ENCODE peak calls at places on chromosome 16, in nine cellular contexts. E is RWPE1; F is caudate nucleus; V is HS-5; U is anterior cingulate cortex; G is nucleus accumbens; M is effector CD4-positive, alpha-beta T cell; R is HTR-8/SVneo; I is astrocyte of the spinal cord. B is an unnamed sample.

GRCh38 chr16:70402916-70403659 is 35.8 kb downstream of the ST3GAL2 start:
- DNase-seq in E (no peak), F (no peak), V (no peak), U (no peak), G (no peak), M (no peak), R (no peak), I (no peak), B (peak)

GRCh38 chr16:88561485-88562369 is 8.5 kb upstream of the ZC3H18 start:
- DNase-seq in E (peak), F (no peak), V (no peak), U (peak), G (no peak), M (peak), R (peak), I (peak), B (peak)

GRCh38 chr16:7867831-7868230 is 535.2 kb downstream of the RBFOX1 start:
- DNase-seq in E (no peak), F (no peak), V (no peak), U (no peak), G (no peak), M (no peak), R (no peak), I (no peak), B (no peak)

GRCh38 chr16:89971495-89972243 is 23.1 kb downstream of the DEF8 start:
- DNase-seq in E (peak), F (no peak), V (no peak), U (no peak), G (no peak), M (no peak), R (no peak), I (peak), B (peak)

GRCh38 chr16:87200637-87201036 is 116.6 kb downstream of the C16orf95 start:
- DNase-seq in E (no peak), F (no peak), V (no peak), U (no peak), G (no peak), M (no peak), R (no peak), I (no peak), B (no peak)

GRCh38 chr16:24139282-24139681 is 116.9 kb upstream of the CACNG3 start:
- DNase-seq in E (peak), F (no peak), V (no peak), U (no peak), G (no peak), M (no peak), R (no peak), I (no peak), B (no peak)

GRCh38 chr16:89476811-89477261 is 13.5 kb downstream of the ANKRD11 start:
- DNase-seq in E (peak), F (no peak), V (no peak), U (no peak), G (no peak), M (no peak), R (no peak), I (no peak), B (no peak)

GRCh38 chr16:83903739-83904138 is 4.8 kb downstream of the MLYCD start:
- DNase-seq in E (no peak), F (no peak), V (no peak), U (no peak), G (no peak), M (no peak), R (no peak), I (peak), B (no peak)

GRCh38 chr16:57503366-57503765 is 17.1 kb upstream of the DOK4 start:
- DNase-seq in E (no peak), F (no peak), V (no peak), U (no peak), G (no peak), M (no peak), R (no peak), I (no peak), B (no peak)

GRCh38 chr16:11757671-11758545 is 15.3 kb upstream of the TXNDC11 start:
- DNase-seq in E (no peak), F (no peak), V (no peak), U (no peak), G (no peak), M (no peak), R (peak), I (peak), B (no peak)

GRCh38 chr16:4232541-4233386 is 9.1 kb downstream of the SRL start:
- DNase-seq in E (no peak), F (no peak), V (no peak), U (no peak), G (no peak), M (no peak), R (no peak), I (no peak), B (no peak)

GRCh38 chr16:5938607-5939006 is 841.0 kb upstream of the EEF2KMT start:
- DNase-seq in E (no peak), F (no peak), V (no peak), U (no peak), G (no peak), M (no peak), R (no peak), I (no peak), B (no peak)

GRCh38 chr16:25501530-25502255 is 190.1 kb upstream of the HS3ST4 start:
- DNase-seq in E (no peak), F (no peak), V (no peak), U (no peak), G (no peak), M (no peak), R (no peak), I (no peak), B (no peak)

GRCh38 chr16:9311303-9311954 is 220.0 kb downstream of the HAPSTR1 start:
- DNase-seq in E (no peak), F (peak), V (no peak), U (peak), G (no peak), M (no peak), R (no peak), I (no peak), B (no peak)

GRCh38 chr16:68074850-68075249 is 10.3 kb upstream of the NFATC3 start:
- DNase-seq in E (no peak), F (no peak), V (no peak), U (no peak), G (no peak), M (no peak), R (no peak), I (no peak), B (no peak)

GRCh38 chr16:10683160-10683559 is 11.6 kb downstream of the TEKT5 start:
- DNase-seq in E (no peak), F (no peak), V (no peak), U (no peak), G (no peak), M (no peak), R (no peak), I (no peak), B (no peak)

GRCh38 chr16:15749371-15749770 is 99.3 kb downstream of the NDE1 start:
- DNase-seq in E (no peak), F (no peak), V (no peak), U (no peak), G (no peak), M (no peak), R (no peak), I (no peak), B (no peak)

GRCh38 chr16:68426355-68426652 is 22.0 kb downstream of the SMPD3 start:
- DNase-seq in E (no peak), F (no peak), V (no peak), U (no peak), G (no peak), M (no peak), R (no peak), I (no peak), B (no peak)

GRCh38 chr16:59164461-59164860 is 430.3 kb upstream of the GOT2 start:
- DNase-seq in E (peak), F (no peak), V (no peak), U (no peak), G (no peak), M (no peak), R (no peak), I (no peak), B (no peak)

GRCh38 chr16:57689772-57690558 is 4.6 kb upstream of the DRC7 start:
- DNase-seq in E (no peak), F (no peak), V (no peak), U (no peak), G (no peak), M (peak), R (no peak), I (no peak), B (no peak)

GRCh38 chr16:65071371-65072311 is 50.2 kb downstream of the CDH11 start:
- DNase-seq in E (no peak), F (peak), V (no peak), U (peak), G (peak), M (no peak), R (no peak), I (peak), B (no peak)

GRCh38 chr16:67391424-67392300 is 1.6 kb downstream of the TPPP3 start:
- DNase-seq in E (no peak), F (peak), V (no peak), U (peak), G (peak), M (no peak), R (no peak), I (no peak), B (no peak)

GRCh38 chr16:88378401-88378800 is 4.4 kb upstream of the ZNF469 start:
- DNase-seq in E (no peak), F (no peak), V (no peak), U (no peak), G (no peak), M (no peak), R (no peak), I (no peak), B (no peak)

GRCh38 chr16:23280483-23280967 is 21.6 kb upstream of the SCNN1B start:
- DNase-seq in E (peak), F (no peak), V (peak), U (no peak), G (no peak), M (no peak), R (no peak), I (peak), B (no peak)

GRCh38 chr16:67430504-67431076 is 331 bp upstream of the HSD11B2 start:
- DNase-seq in E (peak), F (no peak), V (no peak), U (no peak), G (no peak), M (no peak), R (no peak), I (no peak), B (peak)

GRCh38 chr16:49969356-49970030 is 55.5 kb upstream of the CNEP1R1 start:
- DNase-seq in E (no peak), F (no peak), V (no peak), U (no peak), G (no peak), M (no peak), R (no peak), I (peak), B (peak)

GRCh38 chr16:66596986-66597848 is 7.3 kb upstream of the CMTM3 start:
- DNase-seq in E (no peak), F (no peak), V (no peak), U (no peak), G (no peak), M (no peak), R (no peak), I (no peak), B (no peak)

GRCh38 chr16:86455116-86455515 is 55.2 kb upstream of the FOXF1 start:
- DNase-seq in E (no peak), F (no peak), V (no peak), U (no peak), G (no peak), M (no peak), R (no peak), I (peak), B (no peak)

GRCh38 chr16:67163903-67164558 is 514 bp upstream of the HSF4 start:
- DNase-seq in E (no peak), F (no peak), V (no peak), U (no peak), G (no peak), M (no peak), R (no peak), I (no peak), B (no peak)

GRCh38 chr16:11278681-11279628 is 2.2 kb downstream of the PRM1 start:
- DNase-seq in E (no peak), F (no peak), V (no peak), U (no peak), G (no peak), M (no peak), R (no peak), I (no peak), B (no peak)

GRCh38 chr16:87042551-87043272 is 274.5 kb downstream of the C16orf95 start:
- DNase-seq in E (no peak), F (no peak), V (no peak), U (no peak), G (no peak), M (no peak), R (no peak), I (no peak), B (no peak)